ENCODE peak calls at places on chromosomes 16 and 17, in six cellular contexts. O is HEK293T; W is stimulated activated CD4-positive, alpha-beta T cell treated with anti-CD3 and anti-CD28 coated beads, Interleukin-4, amount 100 ng/mL, for 48 hours; V is Caco-2; I is HAP-1; T is NCI-H510A. L is an unnamed sample.
A peak's percentile ranks its signal among the peaks of the same experiment; 100 is the strongest.

GRCh38 chr16:14358697-14359305 is 271.3 kb downstream of the PARN start:
- DNase-seq in O (no peak), V (no peak), T (no peak), I (no peak), W (no peak), L (no peak)

GRCh38 chr17:81821603-81822311 is 11.3 kb downstream of the MCRIP1 start:
- DNase-seq in I (peak; percentile 33), O (peak; percentile 82), T (peak; percentile 69), W (peak; percentile 12), V (peak; percentile 64), L (peak; percentile 40)

GRCh38 chr17:67003231-67003630 is 38.7 kb downstream of the CACNG4 start:
- DNase-seq in O (no peak), W (no peak), V (no peak), I (no peak), T (no peak), L (no peak)

GRCh38 chr17:36657763-36658490 is 56.5 kb downstream of the MRM1 start:
- DNase-seq in O (peak; percentile 41), I (no peak), V (no peak), T (peak; percentile 24), W (no peak), L (no peak)

GRCh38 chr16:56424791-56425438 is 430 bp downstream of the AMFR start:
- DNase-seq in W (no peak), V (no peak), O (peak; percentile 37), T (no peak), I (no peak), L (no peak)

GRCh38 chr17:35129973-35130351 is 8.5 kb downstream of the FNDC8 start:
- DNase-seq in O (no peak), V (no peak), T (no peak), W (no peak), I (no peak), L (no peak)

GRCh38 chr17:863880-864279 is 81.7 kb downstream of the MRM3 start:
- DNase-seq in O (no peak), V (no peak), T (no peak), W (no peak), I (peak; percentile 50), L (no peak)

GRCh38 chr17:42428141-42428944 is 5.3 kb upstream of the CAVIN1 start:
- DNase-seq in O (peak; percentile 66), I (peak; percentile 61), V (peak; percentile 75), T (no peak), W (no peak), L (peak; percentile 88)

L was measured in HCT116.